ENCODE peak calls at places on chromosomes 3 and 15, in six cellular contexts. U, Q, K, Y, F and O are unnamed samples.

GRCh38 chr15:83886321-83886720 is 232.4 kb downstream of the ADAMTSL3 start:
- DNase-seq in U (no peak), Q (no peak), K (no peak), Y (no peak), F (no peak), O (no peak)

GRCh38 chr3:31379598-31379997 is 153.1 kb upstream of the STT3B start:
- DNase-seq in U (no peak), Q (no peak), K (no peak), Y (no peak), F (no peak), O (no peak)

GRCh38 chr3:193149998-193150397 is 91.0 kb upstream of the PLAAT1 start:
- DNase-seq in U (no peak), Q (no peak), K (no peak), Y (no peak), F (no peak), O (no peak)

GRCh38 chr3:42750834-42751233 is 22.2 kb downstream of the CCDC13 start:
- DNase-seq in U (no peak), Q (no peak), K (no peak), Y (no peak), F (no peak), O (no peak)

GRCh38 chr3:188931531-188931930 is 240.2 kb upstream of the TPRG1 start:
- DNase-seq in U (no peak), Q (no peak), K (no peak), Y (no peak), F (no peak), O (no peak)

GRCh38 chr15:31372635-31373091 is 46.0 kb downstream of the KLF13 start:
- DNase-seq in U (peak), Q (no peak), K (no peak), Y (peak), F (peak), O (peak)

GRCh38 chr15:44535509-44536297 is 1.2 kb upstream of the EIF3J start:
- DNase-seq in U (peak), Q (no peak), K (no peak), Y (no peak), F (peak), O (no peak)

GRCh38 chr3:171306631-171307030 is 153.6 kb downstream of the TNIK start:
- DNase-seq in U (peak), Q (peak), K (no peak), Y (peak), F (peak), O (peak)

GRCh38 chr15:84598993-84599392 is 1.8 kb upstream of the ZSCAN2 start:
- DNase-seq in U (peak), Q (no peak), K (no peak), Y (peak), F (peak), O (peak)

GRCh38 chr3:31853580-31853979 is 127.5 kb downstream of the OSBPL10 start:
- DNase-seq in U (no peak), Q (no peak), K (no peak), Y (no peak), F (no peak), O (no peak)

GRCh38 chr3:124887177-124887995 is at the start of gene ITGB5:
- DNase-seq in U (peak), Q (peak), K (no peak), Y (peak), F (peak), O (peak)

GRCh38 chr15:60673918-60674558 is 195.1 kb upstream of the ICE2 start:
- DNase-seq in U (peak), Q (peak), K (peak), Y (peak), F (peak), O (peak)

GRCh38 chr3:65672876-65673815 is 365.6 kb downstream of the MAGI1 start:
- DNase-seq in U (no peak), Q (peak), K (peak), Y (peak), F (peak), O (peak)

GRCh38 chr3:127920738-127921137 is 5.7 kb downstream of the KBTBD12 start:
- DNase-seq in U (no peak), Q (no peak), K (no peak), Y (no peak), F (no peak), O (no peak)

GRCh38 chr3:120682095-120682681 is at the start of gene HGD:
- DNase-seq in U (no peak), Q (no peak), K (no peak), Y (peak), F (no peak), O (no peak)

GRCh38 chr3:46091971-46092703 is 64.9 kb upstream of the XCR1 start:
- DNase-seq in U (no peak), Q (no peak), K (no peak), Y (no peak), F (no peak), O (no peak)

GRCh38 chr3:52931328-52931727 is 34.0 kb upstream of the STIMATE start:
- DNase-seq in U (no peak), Q (no peak), K (no peak), Y (no peak), F (no peak), O (no peak)

GRCh38 chr15:60390931-60391501 is 6.8 kb downstream of the ANXA2 start:
- DNase-seq in U (no peak), Q (peak), K (no peak), Y (peak), F (peak), O (peak)

GRCh38 chr3:30693470-30694120 is 87.2 kb downstream of the TGFBR2 start:
- DNase-seq in U (peak), Q (peak), K (peak), Y (peak), F (peak), O (peak)

GRCh38 chr3:101898752-101899169 is 49.4 kb downstream of the NFKBIZ start:
- DNase-seq in U (no peak), Q (no peak), K (no peak), Y (no peak), F (no peak), O (no peak)

GRCh38 chr3:127036209-127037020 is 53.5 kb downstream of the PLXNA1 start:
- DNase-seq in U (no peak), Q (no peak), K (no peak), Y (no peak), F (no peak), O (no peak)

GRCh38 chr3:46693038-46693896 is at the start of gene ALS2CL:
- DNase-seq in U (peak), Q (no peak), K (no peak), Y (no peak), F (no peak), O (no peak)